ENCODE peak calls at places on chromosomes 5 and 9, in six cellular contexts. I is progenitor cell of endocrine pancreas; V is GM23248; T is activated CD8-positive, alpha-beta memory T cell treated with anti-CD3 and anti-CD28 coated beads for 24 hours; K is GM18507; Y is nephron progenitor cell. F is an unnamed sample.
A peak's percentile ranks its signal among the peaks of the same experiment; 100 is the strongest.

GRCh38 chr5:56625577-56625976 is 189.8 kb upstream of the MAP3K1 start:
- DNase-seq in I (no peak), V (peak; percentile 87), T (no peak), K (no peak), Y (no peak), F (no peak)

GRCh38 chr9:110580850-110581249 is 1.3 kb upstream of the SVEP1 start:
- DNase-seq in I (no peak), V (peak; percentile 71), T (no peak), K (no peak), Y (no peak), F (no peak)

GRCh38 chr5:33688041-33688980 is 203.5 kb downstream of the ADAMTS12 start:
- DNase-seq in I (no peak), V (peak; percentile 75), T (no peak), K (no peak), Y (no peak), F (no peak)

GRCh38 chr5:6849569-6849968 is 136.3 kb downstream of the TENT4A start:
- DNase-seq in I (no peak), V (peak; percentile 32), T (no peak), K (no peak), Y (no peak), F (no peak)

GRCh38 chr9:123062306-123063171 is 29.1 kb downstream of the GPR21 start:
- DNase-seq in I (no peak), V (peak; percentile 39), T (no peak), K (no peak), Y (no peak), F (no peak)

GRCh38 chr5:172110921-172111873 is 76.8 kb downstream of the STK10 start:
- DNase-seq in I (no peak), V (peak; percentile 80), T (peak; percentile 89), K (peak; percentile 71), Y (no peak), F (peak; percentile 79)

GRCh38 chr9:99040911-99041582 is 63.9 kb upstream of the TGFBR1 start:
- DNase-seq in I (no peak), V (peak; percentile 91), T (no peak), K (no peak), Y (no peak), F (no peak)

GRCh38 chr5:52799358-52799982 is 11.8 kb downstream of the ITGA1 start:
- DNase-seq in I (peak; percentile 23), V (peak; percentile 92), T (no peak), K (no peak), Y (peak; percentile 68), F (no peak)

GRCh38 chr5:103393131-103393754 is 134.7 kb downstream of the MACIR start:
- DNase-seq in I (no peak), V (peak; percentile 67), T (no peak), K (no peak), Y (no peak), F (no peak)

GRCh38 chr5:139705191-139705590 is 57.0 kb downstream of the CXXC5 start:
- DNase-seq in I (no peak), V (no peak), T (no peak), K (no peak), Y (no peak), F (no peak)

GRCh38 chr5:133977161-133977787 is 8.8 kb upstream of the C5orf15 start:
- DNase-seq in I (no peak), V (no peak), T (peak; percentile 49), K (no peak), Y (no peak), F (no peak)

GRCh38 chr5:103041071-103041676 is 78.8 kb downstream of the GIN1 start:
- DNase-seq in I (no peak), V (peak; percentile 62), T (no peak), K (no peak), Y (no peak), F (no peak)

GRCh38 chr9:33263936-33264472 is 504 bp downstream of the BAG1 start:
- DNase-seq in I (peak; percentile 25), V (peak; percentile 51), T (no peak), K (no peak), Y (no peak), F (peak; percentile 32)

GRCh38 chr5:88396635-88397285 is 128.1 kb upstream of the TMEM161B start:
- DNase-seq in I (no peak), V (no peak), T (no peak), K (no peak), Y (peak; percentile 6), F (no peak)

GRCh38 chr5:63401434-63402046 is 560.7 kb downstream of the HTR1A start:
- DNase-seq in I (peak; percentile 66), V (peak; percentile 53), T (no peak), K (peak; percentile 2), Y (peak; percentile 75), F (no peak)

GRCh38 chr9:125235805-125236534 is 5.2 kb downstream of the HSPA5 start:
- DNase-seq in I (no peak), V (peak; percentile 12), T (no peak), K (no peak), Y (no peak), F (no peak)

GRCh38 chr5:56414056-56414455 is 180.9 kb upstream of the ANKRD55 start:
- DNase-seq in I (no peak), V (no peak), T (no peak), K (no peak), Y (no peak), F (no peak)

GRCh38 chr9:97848582-97849237 is 4.3 kb upstream of the FOXE1 start:
- DNase-seq in I (no peak), V (peak; percentile 39), T (peak; percentile 66), K (no peak), Y (peak; percentile 46), F (no peak)

GRCh38 chr5:142978726-142979125 is 208.5 kb downstream of the ARHGAP26 start:
- DNase-seq in I (no peak), V (peak; percentile 5), T (no peak), K (no peak), Y (no peak), F (no peak)

GRCh38 chr5:112492291-112492690 is 73.2 kb upstream of the EPB41L4A start:
- DNase-seq in I (no peak), V (peak; percentile 84), T (no peak), K (peak; percentile 39), Y (peak; percentile 27), F (peak; percentile 22)

GRCh38 chr5:75654693-75655315 is 43.6 kb downstream of the ANKDD1B start:
- DNase-seq in I (no peak), V (no peak), T (no peak), K (no peak), Y (no peak), F (no peak)

GRCh38 chr9:6938447-6938846 is 180.7 kb downstream of the KDM4C start:
- DNase-seq in I (no peak), V (peak; percentile 86), T (no peak), K (no peak), Y (no peak), F (no peak)

GRCh38 chr9:109409998-109410397 is 88.1 kb downstream of the PTPN3 start:
- DNase-seq in I (peak; percentile 24), V (no peak), T (no peak), K (no peak), Y (peak; percentile 30), F (no peak)

GRCh38 chr5:169648725-169649124 is 11.7 kb downstream of the DOCK2 start:
- DNase-seq in I (no peak), V (peak; percentile 90), T (no peak), K (no peak), Y (no peak), F (no peak)

GRCh38 chr5:142385194-142385593 is 60.4 kb upstream of the SPRY4 start:
- DNase-seq in I (no peak), V (peak; percentile 90), T (no peak), K (no peak), Y (no peak), F (no peak)

GRCh38 chr5:180640301-180640764 is 9.1 kb downstream of the FLT4 start:
- DNase-seq in I (no peak), V (no peak), T (no peak), K (no peak), Y (no peak), F (no peak)

GRCh38 chr5:78653969-78654368 is 5.4 kb upstream of the LHFPL2 start:
- DNase-seq in I (no peak), V (no peak), T (no peak), K (no peak), Y (no peak), F (no peak)

GRCh38 chr5:111069839-111070238 is 1.7 kb upstream of the TSLP start:
- DNase-seq in I (no peak), V (peak; percentile 70), T (no peak), K (no peak), Y (no peak), F (no peak)

GRCh38 chr9:131607591-131607990 is 62.3 kb downstream of the PRRT1B start:
- DNase-seq in I (no peak), V (no peak), T (no peak), K (no peak), Y (no peak), F (no peak)

GRCh38 chr9:21994996-21995651 is 533 bp downstream of the CDKN2B-AS1 start:
- DNase-seq in I (no peak), V (peak; percentile 90), T (peak; percentile 81), K (peak; percentile 73), Y (peak; percentile 70), F (no peak)

GRCh38 chr5:43608406-43608805 is 5.4 kb downstream of the NNT start:
- DNase-seq in I (no peak), V (no peak), T (no peak), K (no peak), Y (no peak), F (no peak)

GRCh38 chr9:106859957-106860715 is 2.8 kb upstream of the ZNF462 start:
- DNase-seq in I (peak; percentile 39), V (no peak), T (no peak), K (no peak), Y (peak; percentile 73), F (no peak)

GRCh38 chr5:134113908-134114875 is at the start of gene TCF7:
- DNase-seq in I (peak; percentile 69), V (peak; percentile 96), T (peak; percentile 88), K (peak; percentile 93), Y (peak; percentile 87), F (peak; percentile 50)